ENCODE peak calls at places on chromosomes 11 and 22, in nine cellular contexts. One of them, this sample, is unnamed.

GRCh38 chr22:18031670-18032454 is 7.5 kb upstream of the MICAL3 start:
- DNase-seq in activated CD8-positive, alpha-beta memory T cell treated with anti-CD3 and anti-CD28 coated beads for 1 hour: no peak
- DNase-seq in NCI-H1092: no peak
- DNase-seq in cardiac septum: no peak
- DNase-seq in effector CD4-positive, alpha-beta T cell: no peak
- DNase-seq in activated CD4-positive, alpha-beta T cell treated with anti-CD3 and anti-CD28 coated beads for 4 hours: no peak
- DNase-seq in activated naive CD4-positive, alpha-beta T cell: no peak
- DNase-seq in HCEC 1CT: peak; percentile 98
- DNase-seq in AG09309: peak; percentile 81
- DNase-seq in this sample: no peak

GRCh38 chr11:77144854-77145428 is 16.9 kb downstream of the MYO7A start:
- DNase-seq in effector CD4-positive, alpha-beta T cell: no peak
- DNase-seq in NCI-H1092: no peak
- DNase-seq in AG09309: no peak
- DNase-seq in HCEC 1CT: no peak
- DNase-seq in cardiac septum: no peak
- DNase-seq in activated naive CD4-positive, alpha-beta T cell: no peak
- DNase-seq in activated CD4-positive, alpha-beta T cell treated with anti-CD3 and anti-CD28 coated beads for 4 hours: no peak
- DNase-seq in activated CD8-positive, alpha-beta memory T cell treated with anti-CD3 and anti-CD28 coated beads for 1 hour: no peak
- DNase-seq in this sample: no peak

GRCh38 chr22:37428649-37429586 is 1.6 kb upstream of the ELFN2 start:
- DNase-seq in cardiac septum: no peak
- DNase-seq in effector CD4-positive, alpha-beta T cell: peak; percentile 44
- DNase-seq in activated CD4-positive, alpha-beta T cell treated with anti-CD3 and anti-CD28 coated beads for 4 hours: peak; percentile 49
- DNase-seq in activated CD8-positive, alpha-beta memory T cell treated with anti-CD3 and anti-CD28 coated beads for 1 hour: peak; percentile 21
- DNase-seq in HCEC 1CT: peak; percentile 32
- DNase-seq in activated naive CD4-positive, alpha-beta T cell: peak; percentile 42
- DNase-seq in NCI-H1092: no peak
- DNase-seq in AG09309: no peak
- DNase-seq in this sample: peak; percentile 53

GRCh38 chr22:23689414-23689813 is 1.4 kb upstream of the RGL4 start:
- DNase-seq in AG09309: no peak
- DNase-seq in HCEC 1CT: no peak
- DNase-seq in cardiac septum: no peak
- DNase-seq in activated CD4-positive, alpha-beta T cell treated with anti-CD3 and anti-CD28 coated beads for 4 hours: no peak
- DNase-seq in effector CD4-positive, alpha-beta T cell: no peak
- DNase-seq in activated CD8-positive, alpha-beta memory T cell treated with anti-CD3 and anti-CD28 coated beads for 1 hour: no peak
- DNase-seq in NCI-H1092: no peak
- DNase-seq in activated naive CD4-positive, alpha-beta T cell: no peak
- DNase-seq in this sample: no peak

GRCh38 chr11:11844272-11844671 is 2.5 kb downstream of the USP47 start:
- DNase-seq in AG09309: no peak
- DNase-seq in effector CD4-positive, alpha-beta T cell: no peak
- DNase-seq in activated CD8-positive, alpha-beta memory T cell treated with anti-CD3 and anti-CD28 coated beads for 1 hour: no peak
- DNase-seq in HCEC 1CT: no peak
- DNase-seq in activated CD4-positive, alpha-beta T cell treated with anti-CD3 and anti-CD28 coated beads for 4 hours: no peak
- DNase-seq in NCI-H1092: no peak
- DNase-seq in cardiac septum: no peak
- DNase-seq in activated naive CD4-positive, alpha-beta T cell: no peak
- DNase-seq in this sample: no peak

GRCh38 chr11:96185220-96185768 is 157.7 kb downstream of the MAML2 start:
- DNase-seq in NCI-H1092: no peak
- DNase-seq in AG09309: no peak
- DNase-seq in HCEC 1CT: no peak
- DNase-seq in cardiac septum: no peak
- DNase-seq in activated CD8-positive, alpha-beta memory T cell treated with anti-CD3 and anti-CD28 coated beads for 1 hour: no peak
- DNase-seq in effector CD4-positive, alpha-beta T cell: no peak
- DNase-seq in activated CD4-positive, alpha-beta T cell treated with anti-CD3 and anti-CD28 coated beads for 4 hours: no peak
- DNase-seq in activated naive CD4-positive, alpha-beta T cell: no peak
- DNase-seq in this sample: no peak

GRCh38 chr22:30860176-30861105 is 108.1 kb downstream of the MORC2 start:
- DNase-seq in activated CD8-positive, alpha-beta memory T cell treated with anti-CD3 and anti-CD28 coated beads for 1 hour: no peak
- DNase-seq in cardiac septum: no peak
- DNase-seq in effector CD4-positive, alpha-beta T cell: no peak
- DNase-seq in AG09309: no peak
- DNase-seq in NCI-H1092: no peak
- DNase-seq in activated CD4-positive, alpha-beta T cell treated with anti-CD3 and anti-CD28 coated beads for 4 hours: no peak
- DNase-seq in activated naive CD4-positive, alpha-beta T cell: no peak
- DNase-seq in HCEC 1CT: no peak
- DNase-seq in this sample: no peak

GRCh38 chr22:29606320-29606719 is 2.9 kb downstream of the NF2 start:
- DNase-seq in NCI-H1092: no peak
- DNase-seq in activated CD4-positive, alpha-beta T cell treated with anti-CD3 and anti-CD28 coated beads for 4 hours: no peak
- DNase-seq in HCEC 1CT: no peak
- DNase-seq in activated CD8-positive, alpha-beta memory T cell treated with anti-CD3 and anti-CD28 coated beads for 1 hour: no peak
- DNase-seq in effector CD4-positive, alpha-beta T cell: no peak
- DNase-seq in activated naive CD4-positive, alpha-beta T cell: no peak
- DNase-seq in AG09309: no peak
- DNase-seq in cardiac septum: no peak
- DNase-seq in this sample: no peak

GRCh38 chr11:134376150-134376921 is 35.7 kb downstream of the B3GAT1 start:
- DNase-seq in HCEC 1CT: no peak
- DNase-seq in AG09309: no peak
- DNase-seq in NCI-H1092: no peak
- DNase-seq in activated naive CD4-positive, alpha-beta T cell: no peak
- DNase-seq in effector CD4-positive, alpha-beta T cell: no peak
- DNase-seq in activated CD4-positive, alpha-beta T cell treated with anti-CD3 and anti-CD28 coated beads for 4 hours: no peak
- DNase-seq in cardiac septum: no peak
- DNase-seq in activated CD8-positive, alpha-beta memory T cell treated with anti-CD3 and anti-CD28 coated beads for 1 hour: no peak
- DNase-seq in this sample: no peak

This sample was measured in mesothelial cell of epicardium.